ENCODE peak calls at places on chromosomes 7 and 10, in nine cellular contexts. H, S, W, I, O, D, R, N and F are unnamed samples.

GRCh38 chr7:138459300-138460175 is 521 bp upstream of the TRIM24 start:
- DNase-seq in R (peak), O (peak), H (peak), W (no peak), N (peak), D (no peak), S (no peak), I (no peak), F (peak)

GRCh38 chr7:159095979-159096411 is 48.7 kb downstream of the VIPR2 start:
- DNase-seq in D (peak), W (no peak), H (no peak), O (no peak), I (no peak), S (no peak), N (no peak), R (no peak), F (no peak)

GRCh38 chr7:4849390-4849789 is 12.4 kb downstream of the PAPOLB start:
- DNase-seq in O (no peak), I (peak), R (no peak), W (peak), N (no peak), D (no peak), H (peak), S (no peak), F (peak)

GRCh38 chr10:117188399-117188798 is 8.9 kb upstream of the KCNK18 start:
- DNase-seq in W (no peak), R (no peak), I (no peak), N (no peak), D (no peak), O (no peak), S (no peak), H (no peak), F (no peak)

GRCh38 chr10:77770868-77771175 is 133.2 kb upstream of the KCNMA1 start:
- DNase-seq in S (no peak), R (no peak), O (no peak), H (no peak), W (no peak), I (no peak), N (no peak), D (no peak), F (no peak)

GRCh38 chr7:28165971-28166955 is 14.3 kb downstream of the JAZF1 start:
- DNase-seq in D (peak), S (peak), H (no peak), O (no peak), R (no peak), W (peak), N (no peak), I (peak), F (no peak)

GRCh38 chr10:74206727-74207126 is 55.7 kb downstream of the ADK start:
- DNase-seq in N (no peak), S (no peak), D (no peak), O (no peak), I (no peak), R (no peak), H (no peak), W (no peak), F (no peak)

GRCh38 chr10:71025535-71025934 is 137.2 kb upstream of the PCBD1 start:
- DNase-seq in N (no peak), O (no peak), S (no peak), R (no peak), H (no peak), D (no peak), W (no peak), I (no peak), F (no peak)

GRCh38 chr7:39539816-39540215 is 26.4 kb upstream of the YAE1 start:
- DNase-seq in S (no peak), H (no peak), N (no peak), I (no peak), R (no peak), W (no peak), O (no peak), D (no peak), F (no peak)

GRCh38 chr7:39534599-39534998 is 31.6 kb upstream of the YAE1 start:
- DNase-seq in N (no peak), O (no peak), H (no peak), S (no peak), I (no peak), D (no peak), R (no peak), W (no peak), F (no peak)

GRCh38 chr7:39535720-39536119 is 30.5 kb upstream of the YAE1 start:
- DNase-seq in S (no peak), N (no peak), I (no peak), O (no peak), W (no peak), R (no peak), D (no peak), H (no peak), F (no peak)

GRCh38 chr7:39535064-39535463 is 31.1 kb upstream of the YAE1 start:
- DNase-seq in I (no peak), D (no peak), N (no peak), H (no peak), R (no peak), O (no peak), S (no peak), W (no peak), F (no peak)

DNA sequence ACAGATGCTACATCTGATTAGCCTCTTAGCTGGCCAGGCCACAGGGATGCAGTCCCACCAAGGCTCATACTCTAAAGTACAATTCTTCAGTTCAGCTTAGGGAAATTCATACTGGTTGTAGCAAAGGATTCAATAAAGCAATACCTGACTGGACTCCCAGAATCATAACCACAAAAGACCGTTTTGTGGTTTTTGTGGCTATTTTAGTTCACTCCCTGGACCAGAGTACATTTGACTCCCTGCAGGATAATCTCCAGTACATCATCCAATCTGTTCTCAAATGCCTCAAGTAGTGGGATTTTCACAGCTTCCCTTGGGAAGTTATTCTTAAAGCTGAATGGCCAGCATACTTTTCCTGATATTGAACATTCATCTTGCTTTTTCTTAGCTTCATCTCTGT is 29.3 kb upstream of the YAE1 start:
- DNase-seq in S (no peak), D (no peak), O (no peak), H (no peak), W (peak), R (no peak), I (peak), N (no peak), F (no peak)
- TF ChIP-seq CTCF in S (no peak), D (no peak), O (no peak), H (no peak), W (no peak), R (no peak), I (no peak), N (no peak), F (no peak)

DNA sequence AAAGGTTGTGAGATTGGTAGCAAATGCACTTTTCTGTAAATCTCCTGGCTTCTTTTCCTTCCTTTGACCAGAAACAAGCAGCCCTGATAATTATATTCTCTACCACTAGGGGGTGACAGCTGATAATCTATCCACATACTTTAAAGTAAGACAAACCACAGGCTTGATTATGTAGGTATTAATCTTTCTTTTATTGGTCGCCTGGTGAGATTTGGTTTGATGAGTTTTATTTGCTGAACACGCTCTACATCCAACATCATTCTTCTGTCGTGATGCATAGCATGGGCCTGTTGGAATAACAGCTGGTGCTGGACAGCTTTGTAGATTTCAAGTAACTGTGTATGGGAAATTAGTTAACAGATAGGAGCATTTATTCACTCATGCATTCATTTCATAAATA is 63.5 kb downstream of the ZNF365 start:
- DNase-seq in W (peak), I (peak), R (no peak), O (no peak), N (no peak), S (peak), D (peak), H (peak), F (peak)
- TF ChIP-seq CTCF in W (peak), I (peak), R (peak), O (peak), N (peak), S (peak), D (peak), H (peak), F (peak)

GRCh38 chr7:95865716-95866371 is 93.5 kb downstream of the DYNC1I1 start:
- DNase-seq in N (no peak), D (no peak), I (peak), S (peak), O (no peak), W (peak), R (no peak), H (peak), F (no peak)
- TF ChIP-seq CTCF in N (no peak), D (peak), I (peak), S (peak), O (no peak), W (peak), R (no peak), H (peak), F (no peak)

DNA sequence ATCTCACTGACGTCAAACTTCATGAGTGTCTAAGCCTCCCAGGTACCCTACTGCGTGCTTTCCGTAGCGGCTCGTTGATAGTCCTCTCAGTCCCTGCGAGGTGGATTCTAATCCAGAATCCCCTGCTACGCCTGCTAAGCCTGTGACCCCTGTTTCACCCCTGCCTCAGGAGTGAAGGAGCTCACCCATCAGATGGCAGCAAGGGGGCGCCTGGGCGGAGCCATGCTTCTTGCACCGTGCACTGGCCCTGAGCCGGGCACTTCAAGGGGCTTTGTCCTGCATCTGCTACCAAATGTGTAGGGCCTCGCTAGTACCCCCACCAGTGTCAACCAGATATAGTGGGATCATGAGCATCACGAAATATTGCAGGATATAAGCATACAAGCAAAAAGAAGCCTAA is 918 bp upstream of the STRA8 start:
- DNase-seq in D (no peak), R (no peak), O (no peak), W (no peak), H (no peak), N (no peak), I (no peak), S (no peak), F (peak)
- TF ChIP-seq CTCF in D (peak), R (no peak), O (no peak), W (peak), H (no peak), N (no peak), I (no peak), S (peak), F (peak)

DNA sequence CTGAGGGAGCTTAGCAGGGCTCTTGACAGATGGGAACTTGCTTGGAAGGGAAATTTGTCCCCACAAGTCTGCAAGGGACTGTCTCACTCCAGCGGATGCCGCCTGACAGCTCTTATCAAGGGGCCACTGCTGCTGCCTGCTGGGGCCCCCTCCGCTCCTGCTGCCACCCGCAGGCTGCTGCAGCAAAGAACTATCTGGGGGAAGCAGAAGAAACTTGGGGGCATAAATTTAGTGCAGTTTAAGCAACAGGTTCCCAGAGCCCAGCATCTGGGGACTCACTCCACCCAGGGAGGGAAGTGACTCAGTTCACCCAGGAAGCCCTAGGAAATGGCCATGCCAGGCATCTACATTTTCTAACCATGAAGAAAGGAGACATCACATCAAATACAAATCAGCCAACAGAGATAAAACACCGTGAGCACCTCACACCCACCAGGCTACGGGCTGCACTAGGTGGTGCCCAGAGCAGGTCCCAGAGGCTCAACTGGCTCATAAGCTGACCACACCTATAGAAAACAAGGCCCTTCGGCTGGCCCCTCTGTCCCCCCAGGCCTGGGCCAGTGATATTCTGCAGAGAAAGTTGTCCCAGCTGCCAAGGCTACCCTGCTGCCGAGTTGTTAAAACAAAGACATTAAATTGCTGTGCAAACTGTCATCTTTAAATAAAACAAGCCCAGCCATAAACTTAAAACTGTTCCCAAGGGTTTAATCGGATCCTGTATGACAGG is 3.7 kb downstream of the RGS10 start:
- DNase-seq in N (peak), I (no peak), R (no peak), S (no peak), D (peak), H (no peak), W (no peak), O (no peak), F (no peak)
- TF ChIP-seq CTCF in N (peak), I (no peak), R (no peak), S (peak), D (no peak), H (no peak), W (no peak), O (no peak), F (peak)

GRCh38 chr10:72333111-72334012 is 21.4 kb downstream of the DNAJB12 start:
- DNase-seq in W (no peak), D (peak), O (no peak), N (no peak), I (no peak), H (no peak), S (no peak), R (no peak), F (no peak)

GRCh38 chr10:72330059-72330426 is 24.7 kb downstream of the DNAJB12 start:
- DNase-seq in W (no peak), I (no peak), D (peak), S (no peak), H (no peak), N (no peak), O (no peak), R (no peak), F (no peak)

GRCh38 chr10:72332423-72333110 is 22.2 kb downstream of the DNAJB12 start:
- DNase-seq in W (no peak), O (no peak), S (no peak), I (no peak), N (no peak), R (no peak), D (no peak), H (no peak), F (no peak)

GRCh38 chr10:72329290-72330058 is 25.2 kb downstream of the DNAJB12 start:
- DNase-seq in H (no peak), R (no peak), W (no peak), N (no peak), S (no peak), D (peak), I (no peak), O (no peak), F (no peak)

GRCh38 chr10:72331575-72332422 is 22.9 kb downstream of the DNAJB12 start:
- DNase-seq in D (peak), H (peak), O (peak), N (peak), R (peak), S (no peak), W (peak), I (peak), F (peak)
- TF ChIP-seq CTCF in D (no peak), H (no peak), O (peak), N (peak), R (no peak), S (no peak), W (no peak), I (no peak), F (no peak)

GRCh38 chr7:86667732-86668131 is 24.0 kb downstream of the GRM3 start:
- DNase-seq in O (no peak), H (peak), R (no peak), D (no peak), W (no peak), N (no peak), I (no peak), S (no peak), F (no peak)
- TF ChIP-seq CTCF in O (no peak), H (no peak), R (no peak), D (no peak), W (no peak), N (no peak), I (no peak), S (no peak), F (peak)